ENCODE peak calls at places on chromosome 18, in five cellular contexts. Q is PC-3, G is left lung, R is GM23338, J is tibial nerve. T is an unnamed sample. For H3K4me1, the result is how much of the 10 kb centered on the place peaks cover.

GRCh38 chr18:71068338-71068737 is 779.5 kb downstream of the SOCS6 start:
- DNase-seq in R (no peak), G (no peak), Q (no peak), J (no peak), T (no peak)

GRCh38 chr18:8895987-8896619 is 190.7 kb downstream of the MTCL1 start:
- DNase-seq in R (no peak), G (no peak), J (no peak), Q (peak), T (no peak)

GRCh38 chr18:14907420-14907819 is 159.4 kb downstream of the ANKRD30B start:
- DNase-seq in Q (no peak), J (no peak), R (no peak), G (no peak), T (no peak)

GRCh38 chr18:9058426-9058825 is 44.1 kb upstream of the NDUFV2 start:
- DNase-seq in G (no peak), J (no peak), R (no peak), Q (no peak), T (no peak)

GRCh38 chr18:12252061-12252460 is 2.1 kb upstream of the CIDEA start:
- DNase-seq in J (no peak), R (no peak), G (no peak), Q (no peak), T (no peak)

GRCh38 chr18:36294031-36294430 is 3.5 kb upstream of the FHOD3 start:
- DNase-seq in J (no peak), G (no peak), R (no peak), Q (peak), T (no peak)

GRCh38 chr18:30583768-30584167 is 458.8 kb downstream of the DSC3 start:
- DNase-seq in Q (no peak), R (no peak), G (no peak), J (no peak), T (no peak)

GRCh38 chr18:70234667-70235459 is 29.4 kb upstream of the RTTN start:
- DNase-seq in Q (no peak), J (no peak), G (no peak), R (no peak), T (no peak)

GRCh38 chr18:46672062-46672970 is 15.3 kb upstream of the LOXHD1 start:
- DNase-seq in G (no peak), R (peak), Q (no peak), J (no peak), T (no peak)

GRCh38 chr18:62634991-62635630 is 80.2 kb upstream of the PHLPP1 start:
- DNase-seq in G (no peak), J (no peak), Q (peak), R (no peak), T (no peak)

GRCh38 chr18:53984021-53984420 is 240.4 kb downstream of the MBD2 start:
- DNase-seq in R (no peak), J (no peak), Q (peak), G (no peak), T (no peak)

GRCh38 chr18:62445386-62445917 is 77.4 kb upstream of the ZCCHC2 start:
- DNase-seq in J (no peak), Q (no peak), G (no peak), R (no peak), T (no peak)

GRCh38 chr18:39389800-39390379 is 1824.3 kb upstream of the CELF4 start:
- DNase-seq in Q (no peak), G (peak), R (peak), J (no peak), T (no peak)

GRCh38 chr18:10530852-10531251 is 5.0 kb downstream of the NAPG start:
- DNase-seq in J (no peak), R (no peak), Q (peak), G (no peak), T (no peak)

GRCh38 chr18:47334966-47335365 is 83.5 kb upstream of the SKOR2 start:
- DNase-seq in G (no peak), J (no peak), R (no peak), Q (no peak), T (no peak)

GRCh38 chr18:62723666-62724281 is 8.4 kb downstream of the PHLPP1 start:
- DNase-seq in Q (no peak), G (no peak), R (no peak), J (no peak), T (no peak)

GRCh38 chr18:5196253-5197031 is 615 bp downstream of the AKAIN1 start:
- DNase-seq in J (no peak), R (peak), G (no peak), Q (no peak), T (no peak)

GRCh38 chr18:50111398-50111797 is 83.5 kb downstream of the MYO5B start:
- DNase-seq in G (no peak), Q (peak), J (no peak), R (no peak), T (no peak)
- TF ChIP-seq CTCF in G (no peak), Q (no peak), J (no peak), R (no peak), T (no peak)

DNA sequence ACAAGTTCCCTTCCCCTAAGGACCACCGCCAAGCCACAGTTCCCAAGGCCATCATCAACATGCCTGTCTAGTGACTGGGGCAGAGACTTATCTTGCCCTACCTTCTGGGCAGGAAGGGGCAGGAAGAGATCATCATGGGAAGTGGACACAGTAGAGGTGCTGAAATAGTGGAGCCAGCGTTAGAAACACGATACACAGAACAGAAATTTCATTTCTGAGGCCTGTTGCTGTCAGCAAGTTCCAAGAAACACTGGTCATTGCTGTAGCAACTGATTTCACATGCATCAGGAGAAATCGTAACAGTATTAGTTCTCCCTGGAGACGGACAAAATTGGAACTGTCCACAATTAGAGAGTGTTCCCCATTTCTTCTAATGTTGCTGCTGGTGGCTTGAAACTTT is 83.0 kb downstream of the COLEC12 start:
- DNase-seq in R (no peak), G (no peak), J (no peak), Q (no peak), T (no peak)
- H3K4me1 ChIP-seq in R (under half), G (under half), J (under half), Q (under half), T (under half)

DNA sequence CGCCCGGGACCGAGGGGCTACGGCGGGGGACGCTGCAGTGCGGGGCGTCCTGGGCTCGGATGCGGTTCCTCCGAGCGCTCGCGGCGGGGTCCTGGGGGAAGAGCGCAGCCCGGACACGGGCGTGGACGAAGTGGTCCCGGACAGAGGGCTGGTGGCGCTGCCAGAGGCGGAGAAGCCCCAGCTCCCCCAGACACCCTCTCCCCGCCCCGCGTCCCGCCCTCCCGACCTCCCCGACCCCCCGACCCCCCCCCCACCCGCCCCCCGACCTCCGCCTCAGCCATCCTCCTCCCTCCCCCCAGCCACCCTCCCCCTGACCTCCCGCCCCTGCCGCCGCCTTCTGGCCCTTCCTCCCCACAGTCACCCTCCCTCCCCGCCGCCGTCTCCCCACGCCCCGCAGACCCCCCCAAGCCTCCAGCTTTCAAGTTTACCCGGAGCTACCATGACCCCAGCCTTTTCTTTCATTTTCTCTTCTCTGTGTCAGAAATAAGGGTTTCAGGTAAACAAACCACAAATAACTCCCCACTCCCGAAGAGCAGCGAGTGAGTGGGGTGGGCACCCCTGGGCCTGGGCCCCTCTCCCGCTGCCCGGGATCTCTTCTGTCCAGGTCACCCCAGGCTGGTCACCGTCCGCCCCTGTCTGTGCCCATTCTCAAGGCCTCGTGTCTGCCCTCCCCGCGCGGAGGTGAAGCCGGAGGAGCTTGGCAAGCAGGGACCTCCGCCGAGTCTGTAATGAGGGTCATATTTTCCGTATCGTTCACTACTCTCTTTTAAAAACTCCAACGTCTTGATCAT is 5.1 kb downstream of the NFATC1 start:
- DNase-seq in Q (no peak), G (peak), R (no peak), J (no peak), T (no peak)
- H3K27ac ChIP-seq in Q (no peak), G (peak), R (no peak), J (peak), T (peak)

DNA sequence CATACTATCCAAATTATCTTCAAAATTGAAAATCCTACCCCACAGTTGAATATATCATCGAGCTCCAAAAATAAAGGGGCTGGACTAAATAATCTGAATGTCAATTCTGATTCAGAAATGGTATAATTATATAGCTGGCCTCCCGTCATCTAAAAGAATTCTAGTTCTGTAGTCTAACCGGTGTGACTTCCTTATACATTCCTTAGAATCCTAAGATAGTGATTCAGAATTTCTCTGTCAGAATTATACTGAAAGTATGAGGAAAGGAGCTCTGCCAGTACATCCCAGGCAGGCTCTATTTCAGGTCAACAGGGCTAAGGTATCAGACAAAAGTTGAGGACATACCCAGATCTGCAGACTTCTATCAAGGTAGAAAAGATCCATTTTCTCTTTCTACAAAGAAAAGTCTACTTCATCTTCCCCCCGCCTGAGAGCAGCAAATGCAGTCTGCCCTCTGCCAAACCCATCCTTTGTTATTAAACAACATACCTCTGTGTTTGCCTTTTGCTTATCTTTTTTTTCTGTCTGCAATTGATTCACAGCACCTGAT is 128.5 kb downstream of the METTL4 start:
- DNase-seq in J (no peak), Q (peak), G (no peak), R (no peak), T (no peak)
- TF ChIP-seq CTCF in J (no peak), Q (no peak), G (no peak), R (no peak), T (no peak)

DNA sequence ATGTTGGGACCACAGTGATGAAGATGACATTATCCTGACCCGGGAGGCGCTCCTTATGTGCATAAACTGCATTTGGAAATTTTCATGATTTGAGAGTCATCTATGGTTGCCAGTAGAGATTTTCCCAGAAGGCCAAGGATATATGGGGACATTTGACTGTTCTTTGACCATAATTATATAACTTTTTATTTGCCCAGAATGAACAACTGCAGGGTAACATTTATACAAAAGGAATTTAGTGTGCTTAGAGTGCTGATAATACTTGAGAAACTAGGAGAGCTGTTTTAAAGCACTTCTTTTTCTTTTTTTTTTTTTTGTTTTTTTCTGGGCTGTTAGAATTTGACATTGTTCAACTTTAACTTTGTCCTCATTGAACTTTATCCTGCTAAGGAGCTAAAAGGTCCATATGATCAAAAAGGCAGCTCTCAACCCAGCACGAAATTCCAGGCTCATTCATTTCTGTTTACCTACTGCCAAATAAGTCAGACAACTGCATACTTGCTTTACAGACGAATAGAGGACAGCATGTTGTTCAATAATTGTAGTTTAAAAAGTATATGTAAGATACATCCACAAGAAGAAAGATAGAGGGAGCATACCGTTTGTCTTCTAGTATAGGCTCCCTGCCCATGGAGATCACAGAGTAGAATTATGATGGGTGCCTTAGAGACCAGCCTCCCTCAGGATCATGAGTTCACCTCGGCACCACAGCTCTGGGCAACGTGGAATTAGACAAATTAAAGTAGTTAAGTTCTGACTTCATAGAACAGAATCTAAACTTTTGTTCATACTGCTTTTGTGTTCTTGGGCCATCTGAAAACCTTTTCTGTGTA is 243.0 kb downstream of the NEDD4L start:
- DNase-seq in Q (no peak), R (no peak), G (no peak), J (no peak), T (no peak)
- H3K4me1 ChIP-seq in Q (under half), R (under half), G (under half), J (under half), T (under half)

GRCh38 chr18:49432602-49433001 is 27.8 kb downstream of the DYM start:
- DNase-seq in R (no peak), G (no peak), Q (no peak), J (no peak), T (no peak)

GRCh38 chr18:49435170-49435569 is 25.3 kb downstream of the DYM start:
- DNase-seq in G (no peak), R (no peak), J (no peak), Q (no peak), T (no peak)

DNA sequence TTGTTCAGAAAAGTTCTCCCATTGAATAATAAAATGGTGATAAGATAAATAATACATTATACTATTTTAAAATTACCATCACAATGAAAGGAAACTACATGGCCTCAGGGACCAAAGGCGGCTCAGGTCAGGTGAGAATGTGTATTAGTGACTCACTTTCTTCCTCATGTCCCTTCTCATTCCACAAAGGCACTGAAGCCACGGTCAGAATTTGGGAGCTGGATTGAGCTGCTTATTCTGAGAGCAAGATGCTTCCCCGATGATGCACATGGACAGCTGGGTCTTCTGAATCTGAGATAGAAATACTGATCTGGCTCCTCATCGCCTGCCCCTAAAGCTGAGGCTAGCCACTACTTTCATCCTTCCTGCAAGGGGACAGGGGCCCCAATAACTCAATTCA is 28.9 kb downstream of the DYM start:
- DNase-seq in Q (no peak), J (no peak), R (peak), G (no peak), T (no peak)
- H3K27ac ChIP-seq in Q (no peak), J (no peak), R (peak), G (no peak), T (no peak)

DNA sequence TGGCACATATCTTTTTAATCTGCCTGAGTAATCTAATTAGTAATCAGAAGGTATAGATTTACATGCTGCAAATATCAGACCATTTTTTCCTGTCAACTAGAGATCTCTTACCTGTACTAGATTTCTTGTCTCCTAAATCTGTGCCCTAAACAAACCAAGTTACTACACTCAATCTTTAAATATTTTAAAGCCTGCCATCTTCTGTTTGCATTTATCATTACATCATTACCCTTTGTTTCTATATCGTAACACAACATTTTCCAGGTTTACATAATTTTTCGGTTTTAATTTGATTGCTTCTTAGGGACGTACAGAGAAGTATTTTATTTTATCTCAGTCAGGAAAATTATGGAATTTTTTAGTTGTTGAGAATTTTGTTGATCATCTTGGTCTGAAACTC is 25.7 kb downstream of the PSMA8 start:
- DNase-seq in R (peak), G (no peak), Q (peak), J (no peak), T (no peak)
- TF ChIP-seq CTCF in R (no peak), G (no peak), Q (peak), J (no peak), T (no peak)

DNA sequence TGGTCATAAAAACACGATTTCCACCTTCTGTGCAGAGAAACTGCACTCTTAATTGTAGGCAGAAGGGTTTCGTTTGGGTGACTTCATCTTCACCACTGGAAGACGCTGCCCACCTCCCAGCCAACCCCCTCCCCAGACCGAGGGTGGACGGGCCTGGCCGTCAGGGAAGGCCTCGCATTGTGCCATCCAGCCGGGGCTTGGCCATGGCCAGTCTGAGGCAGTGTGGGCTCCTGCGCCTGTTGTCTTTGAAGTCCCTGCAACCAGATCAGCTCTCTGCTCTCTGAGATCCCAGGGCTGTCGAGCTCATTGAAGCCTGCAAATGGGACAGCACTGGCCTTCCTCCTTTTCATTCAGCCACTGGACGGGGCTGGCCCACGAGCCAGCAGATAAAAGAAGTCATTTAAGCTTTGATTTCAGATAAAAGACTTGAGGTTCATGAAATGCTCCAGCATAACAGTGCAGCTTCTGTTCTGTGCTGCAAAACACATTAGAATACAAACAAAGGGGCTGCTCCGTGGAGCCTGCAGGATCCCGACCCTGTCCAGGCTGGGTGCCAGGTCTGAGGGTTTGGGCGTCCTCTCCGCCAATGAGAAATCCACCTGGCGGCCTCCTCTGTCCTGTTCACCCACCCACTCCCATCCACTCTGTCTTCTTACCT is 253.5 kb downstream of the LDLRAD4 start:
- DNase-seq in J (no peak), R (peak), G (no peak), Q (no peak), T (no peak)
- H3K4me1 ChIP-seq in J (under half), R (under half), G (under half), Q (under half), T (under half)

DNA sequence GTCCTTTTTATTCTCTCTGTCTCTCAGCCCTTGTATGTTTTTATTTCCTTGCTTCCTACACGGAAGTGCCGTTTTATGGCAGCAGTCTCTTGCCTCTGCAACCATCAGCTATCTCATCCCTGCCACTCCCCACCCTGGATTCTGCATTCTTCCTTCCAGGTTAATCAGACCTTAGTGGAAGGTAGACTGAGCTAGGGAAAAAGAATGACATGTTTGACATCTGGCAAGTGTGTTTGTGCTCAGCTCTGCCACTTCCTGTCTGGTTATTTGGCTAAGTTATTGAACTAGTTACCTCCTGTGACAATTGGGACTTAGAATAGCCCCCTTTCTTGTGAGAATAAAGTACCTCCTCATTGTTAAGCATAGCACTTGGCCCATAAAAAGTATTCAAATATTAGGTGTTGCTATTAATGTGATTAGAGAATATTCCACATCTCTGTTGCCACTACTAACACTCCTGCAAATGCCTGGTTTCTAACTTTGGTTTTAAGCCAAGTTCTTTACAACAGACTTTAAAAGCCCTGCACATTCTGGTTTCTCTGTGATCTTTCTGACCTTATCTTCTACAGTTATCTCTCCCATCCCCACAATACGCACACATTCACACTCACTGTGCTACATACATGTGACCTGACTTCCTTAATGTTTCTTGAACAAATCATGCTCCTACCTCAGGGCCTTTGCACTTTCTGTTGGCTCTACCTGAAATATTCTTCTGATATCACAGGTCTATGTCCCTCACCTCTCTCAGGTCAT is 10.8 kb upstream of the MAPRE2 start:
- DNase-seq in R (no peak), J (no peak), G (no peak), Q (no peak), T (no peak)
- H3K27ac ChIP-seq in R (no peak), J (peak), G (peak), Q (no peak), T (peak)

DNA sequence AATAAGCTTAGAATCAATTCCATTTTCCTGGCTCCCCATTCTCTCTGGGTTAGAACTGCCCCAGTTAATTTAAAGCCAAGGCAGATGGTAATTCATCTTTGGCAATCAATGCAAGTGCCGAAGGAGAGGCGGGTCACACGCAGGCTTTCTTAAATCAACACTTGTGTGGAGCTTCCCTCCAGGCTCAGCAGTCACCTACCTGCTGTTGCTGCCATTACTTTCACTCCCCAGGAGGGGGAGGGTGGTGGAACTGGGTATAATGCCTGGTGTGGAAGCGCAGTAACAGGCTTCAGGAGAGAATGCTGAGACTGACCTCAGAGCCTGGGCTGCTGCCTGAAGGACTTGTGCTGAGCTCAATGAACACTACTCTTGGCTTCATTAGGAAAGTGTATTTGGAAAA is 19.2 kb downstream of the TTR start:
- DNase-seq in J (no peak), Q (peak), G (no peak), R (peak), T (no peak)
- TF ChIP-seq CTCF in J (no peak), Q (no peak), G (no peak), R (peak), T (no peak)

T was measured in esophagus squamous epithelium.